ENCODE peak calls at places on chromosomes 16 and 17, in nine cellular contexts. One of them, this sample, is unnamed.

GRCh38 chr17:58283674-58284612 is 3.2 kb upstream of the MPO start:
- DNase-seq in CD8-positive, alpha-beta T cell: no peak
- DNase-seq in ovary: no peak
- DNase-seq in neural progenitor cell: no peak
- DNase-seq in lower lobe of right lung: no peak
- DNase-seq in heart right ventricle: no peak
- DNase-seq in thyroid gland: no peak
- DNase-seq in brain microvascular endothelial cell: no peak
- DNase-seq in heart left ventricle: no peak
- DNase-seq in this sample: no peak

GRCh38 chr17:6107791-6108190 is 37.6 kb downstream of the WSCD1 start:
- DNase-seq in CD8-positive, alpha-beta T cell: no peak
- DNase-seq in ovary: no peak
- DNase-seq in neural progenitor cell: no peak
- DNase-seq in lower lobe of right lung: no peak
- DNase-seq in heart right ventricle: no peak
- DNase-seq in thyroid gland: no peak
- DNase-seq in brain microvascular endothelial cell: no peak
- DNase-seq in heart left ventricle: no peak
- DNase-seq in this sample: no peak

GRCh38 chr16:83420206-83420760 is 387.5 kb upstream of the HSBP1 start:
- DNase-seq in CD8-positive, alpha-beta T cell: no peak
- DNase-seq in ovary: no peak
- DNase-seq in neural progenitor cell: peak; percentile 74
- DNase-seq in lower lobe of right lung: no peak
- DNase-seq in heart right ventricle: no peak
- DNase-seq in thyroid gland: no peak
- DNase-seq in brain microvascular endothelial cell: peak; percentile 15
- DNase-seq in heart left ventricle: no peak
- DNase-seq in this sample: no peak

GRCh38 chr17:77327566-77328463 is 187.0 kb downstream of the SEC14L1 start:
- DNase-seq in CD8-positive, alpha-beta T cell: no peak
- DNase-seq in ovary: no peak
- DNase-seq in neural progenitor cell: no peak
- DNase-seq in lower lobe of right lung: peak; percentile 32
- DNase-seq in heart right ventricle: no peak
- DNase-seq in thyroid gland: peak; percentile 70
- DNase-seq in brain microvascular endothelial cell: no peak
- DNase-seq in heart left ventricle: no peak
- DNase-seq in this sample: peak; percentile 7

GRCh38 chr16:10412935-10413601 is 27.2 kb downstream of the ATF7IP2 start:
- DNase-seq in CD8-positive, alpha-beta T cell: no peak
- DNase-seq in ovary: no peak
- DNase-seq in neural progenitor cell: no peak
- DNase-seq in lower lobe of right lung: no peak
- DNase-seq in heart right ventricle: no peak
- DNase-seq in thyroid gland: no peak
- DNase-seq in brain microvascular endothelial cell: no peak
- DNase-seq in heart left ventricle: no peak
- DNase-seq in this sample: no peak

GRCh38 chr16:77657016-77657415 is 65.3 kb upstream of the NUDT7 start:
- DNase-seq in CD8-positive, alpha-beta T cell: no peak
- DNase-seq in ovary: no peak
- DNase-seq in neural progenitor cell: peak; percentile 31
- DNase-seq in lower lobe of right lung: no peak
- DNase-seq in heart right ventricle: no peak
- DNase-seq in thyroid gland: no peak
- DNase-seq in brain microvascular endothelial cell: peak; percentile 19
- DNase-seq in heart left ventricle: no peak
- DNase-seq in this sample: no peak

GRCh38 chr16:11946433-11946832 is 4.6 kb upstream of the NPIPB2 start:
- DNase-seq in CD8-positive, alpha-beta T cell: no peak
- DNase-seq in ovary: no peak
- DNase-seq in neural progenitor cell: no peak
- DNase-seq in lower lobe of right lung: no peak
- DNase-seq in heart right ventricle: no peak
- DNase-seq in thyroid gland: no peak
- DNase-seq in brain microvascular endothelial cell: peak; percentile 2
- DNase-seq in heart left ventricle: no peak
- DNase-seq in this sample: no peak

GRCh38 chr17:40548491-40548981 is 16.7 kb downstream of the CCR7 start:
- DNase-seq in CD8-positive, alpha-beta T cell: no peak
- DNase-seq in ovary: peak; percentile 18
- DNase-seq in neural progenitor cell: no peak
- DNase-seq in lower lobe of right lung: no peak
- DNase-seq in heart right ventricle: no peak
- DNase-seq in thyroid gland: no peak
- DNase-seq in brain microvascular endothelial cell: no peak
- DNase-seq in heart left ventricle: no peak
- DNase-seq in this sample: peak; percentile 3

GRCh38 chr17:29587591-29587990 is 1.9 kb downstream of the GIT1 start:
- DNase-seq in CD8-positive, alpha-beta T cell: no peak
- DNase-seq in ovary: peak; percentile 19
- DNase-seq in neural progenitor cell: peak; percentile 79
- DNase-seq in lower lobe of right lung: no peak
- DNase-seq in heart right ventricle: no peak
- DNase-seq in thyroid gland: no peak
- DNase-seq in brain microvascular endothelial cell: no peak
- DNase-seq in heart left ventricle: no peak
- DNase-seq in this sample: no peak

GRCh38 chr17:76897023-76897422 is 28.8 kb downstream of the MGAT5B start:
- DNase-seq in CD8-positive, alpha-beta T cell: no peak
- DNase-seq in ovary: no peak
- DNase-seq in neural progenitor cell: no peak
- DNase-seq in lower lobe of right lung: no peak
- DNase-seq in heart right ventricle: no peak
- DNase-seq in thyroid gland: no peak
- DNase-seq in brain microvascular endothelial cell: no peak
- DNase-seq in heart left ventricle: no peak
- DNase-seq in this sample: no peak

GRCh38 chr16:68646948-68647659 is 2.0 kb downstream of the CDH3 start:
- DNase-seq in CD8-positive, alpha-beta T cell: no peak
- DNase-seq in ovary: no peak
- DNase-seq in neural progenitor cell: no peak
- DNase-seq in lower lobe of right lung: no peak
- DNase-seq in heart right ventricle: no peak
- DNase-seq in thyroid gland: no peak
- DNase-seq in brain microvascular endothelial cell: no peak
- DNase-seq in heart left ventricle: no peak
- DNase-seq in this sample: no peak

GRCh38 chr17:45270828-45271418 is 9.0 kb upstream of the SPATA32 start:
- DNase-seq in CD8-positive, alpha-beta T cell: peak; percentile 49
- DNase-seq in ovary: no peak
- DNase-seq in neural progenitor cell: peak; percentile 71
- DNase-seq in lower lobe of right lung: no peak
- DNase-seq in heart right ventricle: no peak
- DNase-seq in thyroid gland: no peak
- DNase-seq in brain microvascular endothelial cell: no peak
- DNase-seq in heart left ventricle: no peak
- DNase-seq in this sample: peak; percentile 66

GRCh38 chr16:58409316-58409973 is 17.2 kb downstream of the GINS3 start:
- DNase-seq in CD8-positive, alpha-beta T cell: no peak
- DNase-seq in ovary: no peak
- DNase-seq in neural progenitor cell: no peak
- DNase-seq in lower lobe of right lung: peak; percentile 52
- DNase-seq in heart right ventricle: peak; percentile 42
- DNase-seq in thyroid gland: peak; percentile 83
- DNase-seq in brain microvascular endothelial cell: peak; percentile 41
- DNase-seq in heart left ventricle: peak; percentile 56
- DNase-seq in this sample: no peak

GRCh38 chr17:68356520-68356919 is 65.2 kb downstream of the ARSG start:
- DNase-seq in CD8-positive, alpha-beta T cell: peak; percentile 44
- DNase-seq in ovary: no peak
- DNase-seq in neural progenitor cell: no peak
- DNase-seq in lower lobe of right lung: no peak
- DNase-seq in heart right ventricle: no peak
- DNase-seq in thyroid gland: no peak
- DNase-seq in brain microvascular endothelial cell: peak; percentile 34
- DNase-seq in heart left ventricle: no peak
- DNase-seq in this sample: no peak

GRCh38 chr17:73956595-73957465 is 246.6 kb upstream of the RPL38 start:
- DNase-seq in CD8-positive, alpha-beta T cell: peak; percentile 31
- DNase-seq in ovary: no peak
- DNase-seq in neural progenitor cell: peak; percentile 90
- DNase-seq in lower lobe of right lung: peak; percentile 64
- DNase-seq in heart right ventricle: peak; percentile 41
- DNase-seq in thyroid gland: peak; percentile 15
- DNase-seq in brain microvascular endothelial cell: peak; percentile 0
- DNase-seq in heart left ventricle: peak; percentile 20
- DNase-seq in this sample: peak; percentile 92

GRCh38 chr17:29412780-29413565 is 22.8 kb downstream of the TAOK1 start:
- DNase-seq in CD8-positive, alpha-beta T cell: no peak
- DNase-seq in ovary: no peak
- DNase-seq in neural progenitor cell: no peak
- DNase-seq in lower lobe of right lung: no peak
- DNase-seq in heart right ventricle: no peak
- DNase-seq in thyroid gland: no peak
- DNase-seq in brain microvascular endothelial cell: peak; percentile 11
- DNase-seq in heart left ventricle: no peak
- DNase-seq in this sample: no peak

GRCh38 chr17:35808240-35808961 is 883 bp upstream of the TAF15 start:
- DNase-seq in CD8-positive, alpha-beta T cell: no peak
- DNase-seq in ovary: no peak
- DNase-seq in neural progenitor cell: no peak
- DNase-seq in lower lobe of right lung: no peak
- DNase-seq in heart right ventricle: no peak
- DNase-seq in thyroid gland: no peak
- DNase-seq in brain microvascular endothelial cell: no peak
- DNase-seq in heart left ventricle: no peak
- DNase-seq in this sample: no peak

GRCh38 chr16:12609937-12610699 is 193.6 kb downstream of the CPPED1 start:
- DNase-seq in CD8-positive, alpha-beta T cell: no peak
- DNase-seq in ovary: no peak
- DNase-seq in neural progenitor cell: no peak
- DNase-seq in lower lobe of right lung: no peak
- DNase-seq in heart right ventricle: no peak
- DNase-seq in thyroid gland: peak; percentile 20
- DNase-seq in brain microvascular endothelial cell: peak; percentile 7
- DNase-seq in heart left ventricle: no peak
- DNase-seq in this sample: no peak

DNA sequence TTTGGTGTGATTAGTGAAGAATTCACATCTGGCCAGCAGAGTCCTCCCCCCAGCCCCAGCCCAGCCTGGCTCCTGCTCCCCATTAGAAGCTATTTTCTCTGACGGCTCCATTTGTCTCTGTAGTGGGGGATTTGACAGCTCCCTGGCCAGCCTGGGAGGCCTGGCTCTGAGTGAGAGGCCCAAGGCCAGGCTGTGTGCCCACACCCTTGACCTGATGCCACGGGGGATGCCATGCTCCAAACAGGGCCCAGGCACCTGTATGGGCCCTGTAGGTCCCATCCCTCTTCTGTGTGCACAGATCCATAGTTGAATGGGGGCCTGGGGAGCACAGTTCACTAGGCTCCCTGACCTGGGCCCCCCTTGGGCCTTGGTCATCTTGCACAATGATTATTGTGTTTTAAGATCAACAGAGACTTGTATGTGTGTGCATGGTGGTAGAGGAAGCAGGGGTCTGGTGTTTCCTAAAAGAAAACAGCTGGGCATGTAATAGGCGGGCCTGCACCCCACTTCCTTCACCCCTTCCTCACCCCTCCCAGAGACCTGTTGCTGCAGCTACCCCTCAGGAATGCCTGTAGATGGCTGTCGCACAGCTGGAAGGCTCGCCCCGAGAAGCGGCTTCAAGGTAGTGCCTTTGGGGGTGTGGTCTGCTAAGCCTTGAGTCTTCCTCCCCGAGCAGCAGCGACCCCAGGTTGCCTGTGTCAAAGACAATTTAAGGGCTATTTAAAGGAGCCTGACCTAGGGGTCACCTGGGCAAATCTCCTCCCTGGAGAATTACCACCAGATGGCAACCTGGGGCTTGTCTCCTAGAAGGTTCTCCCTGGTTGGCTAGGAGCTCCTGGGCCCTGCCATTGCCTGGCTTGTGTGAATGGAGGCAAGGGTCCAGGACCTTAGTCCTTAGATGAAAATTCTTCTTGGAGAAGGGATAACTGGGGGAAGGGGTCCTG is 51.0 kb upstream of the TAC4 start:
- DNase-seq in CD8-positive, alpha-beta T cell: no peak
- DNase-seq in ovary: no peak
- DNase-seq in neural progenitor cell: peak; percentile 68
- DNase-seq in lower lobe of right lung: no peak
- DNase-seq in heart right ventricle: no peak
- DNase-seq in thyroid gland: no peak
- DNase-seq in brain microvascular endothelial cell: no peak
- DNase-seq in heart left ventricle: no peak
- DNase-seq in this sample: peak; percentile 84
- TF ChIP-seq CTCF in CD8-positive, alpha-beta T cell: no peak
- TF ChIP-seq CTCF in ovary: no peak
- TF ChIP-seq CTCF in neural progenitor cell: peak; percentile 49
- TF ChIP-seq CTCF in lower lobe of right lung: no peak
- TF ChIP-seq CTCF in heart right ventricle: no peak
- TF ChIP-seq CTCF in thyroid gland: no peak
- TF ChIP-seq CTCF in brain microvascular endothelial cell: peak; percentile 47
- TF ChIP-seq CTCF in heart left ventricle: no peak
- TF ChIP-seq CTCF in this sample: peak; percentile 72

GRCh38 chr16:2091722-2092620 is 43.7 kb downstream of the PKD1 start:
- DNase-seq in CD8-positive, alpha-beta T cell: no peak
- DNase-seq in ovary: no peak
- DNase-seq in neural progenitor cell: peak; percentile 40
- DNase-seq in lower lobe of right lung: no peak
- DNase-seq in heart right ventricle: no peak
- DNase-seq in thyroid gland: no peak
- DNase-seq in brain microvascular endothelial cell: no peak
- DNase-seq in heart left ventricle: no peak
- DNase-seq in this sample: no peak
- H3K36me3 ChIP-seq in CD8-positive, alpha-beta T cell: no peaks in the 10 kb centered on the region
- H3K36me3 ChIP-seq in ovary: no peaks in the 10 kb centered on the region
- H3K36me3 ChIP-seq in neural progenitor cell: no peaks in the 10 kb centered on the region
- H3K36me3 ChIP-seq in lower lobe of right lung: peaks cover 95% of the 10 kb centered on the region
- H3K36me3 ChIP-seq in heart right ventricle: peaks cover 94% of the 10 kb centered on the region
- H3K36me3 ChIP-seq in thyroid gland: peaks cover 23% of the 10 kb centered on the region
- H3K36me3 ChIP-seq in brain microvascular endothelial cell: peaks cover 83% of the 10 kb centered on the region
- H3K36me3 ChIP-seq in heart left ventricle: peaks cover 5% of the 10 kb centered on the region
- H3K36me3 ChIP-seq in this sample: peaks cover 90% of the 10 kb centered on the region

DNA sequence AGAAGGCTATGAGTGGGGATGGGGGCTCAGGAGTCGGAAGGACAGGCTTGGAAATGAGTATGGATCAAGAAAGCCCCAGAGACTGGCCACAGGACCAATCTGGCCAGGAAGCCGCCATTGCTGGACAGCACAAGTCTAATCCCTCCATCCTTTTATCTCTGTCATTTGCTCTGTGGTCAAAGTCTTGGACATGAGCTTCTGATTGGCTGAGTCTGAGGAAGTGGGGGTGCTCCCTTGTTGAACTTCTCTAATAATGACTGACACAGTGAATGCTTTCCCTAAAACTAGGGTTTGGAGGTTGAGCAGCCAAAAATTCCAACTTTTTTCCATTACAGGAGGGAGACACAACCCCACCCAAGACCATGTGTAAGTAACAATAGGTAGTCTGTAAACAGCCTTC is 97.4 kb downstream of the MARF1 start:
- DNase-seq in CD8-positive, alpha-beta T cell: no peak
- DNase-seq in ovary: no peak
- DNase-seq in neural progenitor cell: no peak
- DNase-seq in lower lobe of right lung: no peak
- DNase-seq in heart right ventricle: no peak
- DNase-seq in thyroid gland: no peak
- DNase-seq in brain microvascular endothelial cell: no peak
- DNase-seq in heart left ventricle: no peak
- DNase-seq in this sample: no peak
- H3K4me3 ChIP-seq in CD8-positive, alpha-beta T cell: no peak overlapping the region
- H3K4me3 ChIP-seq in ovary: no peak overlapping the region
- H3K4me3 ChIP-seq in neural progenitor cell: no peak overlapping the region
- H3K4me3 ChIP-seq in lower lobe of right lung: no peak overlapping the region
- H3K4me3 ChIP-seq in heart right ventricle: no peak overlapping the region
- H3K4me3 ChIP-seq in thyroid gland: no peak overlapping the region
- H3K4me3 ChIP-seq in brain microvascular endothelial cell: no peak overlapping the region
- H3K4me3 ChIP-seq in heart left ventricle: no peak overlapping the region
- H3K4me3 ChIP-seq in this sample: no peak overlapping the region

GRCh38 chr17:64505320-64506200 is 529 bp downstream of the DDX5 start:
- DNase-seq in CD8-positive, alpha-beta T cell: peak; percentile 83
- DNase-seq in ovary: peak; percentile 94
- DNase-seq in neural progenitor cell: peak; percentile 94
- DNase-seq in lower lobe of right lung: peak; percentile 93
- DNase-seq in heart right ventricle: peak; percentile 90
- DNase-seq in thyroid gland: peak; percentile 89
- DNase-seq in brain microvascular endothelial cell: peak; percentile 69
- DNase-seq in heart left ventricle: peak; percentile 94
- DNase-seq in this sample: peak; percentile 86
- TF ChIP-seq CTCF in CD8-positive, alpha-beta T cell: no peak
- TF ChIP-seq CTCF in ovary: peak; percentile 15
- TF ChIP-seq CTCF in neural progenitor cell: no peak
- TF ChIP-seq CTCF in lower lobe of right lung: no peak
- TF ChIP-seq CTCF in heart right ventricle: no peak
- TF ChIP-seq CTCF in thyroid gland: no peak
- TF ChIP-seq CTCF in brain microvascular endothelial cell: no peak
- TF ChIP-seq CTCF in heart left ventricle: no peak
- TF ChIP-seq CTCF in this sample: no peak